ENCODE peak calls at places on chromosomes 7 and 10, in five cellular contexts. S is HepG2, T is GM12878, W is HEK293T, R is H1. V is an unnamed sample.
A peak's percentile ranks its signal among the peaks of the same experiment; 100 is the strongest.

GRCh38 chr10:26156019-26156418 is 60.6 kb upstream of the GAD2 start:
- DNase-seq in R (no peak), W (no peak), S (no peak), T (no peak), V (no peak)

GRCh38 chr7:158003441-158004122 is 584.0 kb downstream of the PTPRN2 start:
- DNase-seq in R (no peak), W (no peak), S (no peak), T (no peak), V (no peak)

GRCh38 chr10:132243646-132244045 is 56.9 kb downstream of the DPYSL4 start:
- DNase-seq in T (no peak), W (no peak), R (no peak), S (no peak), V (no peak)

GRCh38 chr7:7982904-7983303 is 14.3 kb downstream of the GLCCI1 start:
- DNase-seq in T (no peak), S (no peak), W (no peak), R (no peak), V (no peak)

GRCh38 chr7:106017657-106018056 is 54.6 kb downstream of the CDHR3 start:
- DNase-seq in R (no peak), S (no peak), W (no peak), T (no peak), V (no peak)

GRCh38 chr10:127945948-127946347 is 39.0 kb downstream of the PTPRE start:
- DNase-seq in W (no peak), R (no peak), T (no peak), S (no peak), V (no peak)

GRCh38 chr10:30092151-30092790 is 32.9 kb upstream of the JCAD start:
- DNase-seq in S (no peak), T (no peak), R (no peak), W (no peak), V (no peak)

GRCh38 chr7:67825356-67825755 is 828.7 kb downstream of the TYW1 start:
- DNase-seq in W (no peak), S (no peak), R (no peak), T (no peak), V (no peak)

GRCh38 chr7:22116451-22117027 is 170.8 kb upstream of the CDCA7L start:
- DNase-seq in W (no peak), R (no peak), T (no peak), S (no peak), V (no peak)

GRCh38 chr10:124967255-124967654 is 25.3 kb downstream of the ZRANB1 start:
- DNase-seq in T (no peak), W (no peak), S (no peak), R (no peak), V (no peak)

GRCh38 chr7:118153551-118154177 is 30.3 kb upstream of the LSM8 start:
- DNase-seq in W (peak; percentile 13), S (peak; percentile 23), R (no peak), T (no peak), V (peak; percentile 30)

GRCh38 chr10:69344591-69345244 is 66.4 kb downstream of the HK1 start:
- DNase-seq in R (no peak), W (no peak), T (peak; percentile 28), S (no peak), V (no peak)

GRCh38 chr10:114297136-114297705 is 58.2 kb downstream of the VWA2 start:
- DNase-seq in R (no peak), S (no peak), T (no peak), W (no peak), V (no peak)
- TF ChIP-seq SUZ12 in R (no peak), S (no peak), T (no peak), W (no peak), V (no peak)

DNA sequence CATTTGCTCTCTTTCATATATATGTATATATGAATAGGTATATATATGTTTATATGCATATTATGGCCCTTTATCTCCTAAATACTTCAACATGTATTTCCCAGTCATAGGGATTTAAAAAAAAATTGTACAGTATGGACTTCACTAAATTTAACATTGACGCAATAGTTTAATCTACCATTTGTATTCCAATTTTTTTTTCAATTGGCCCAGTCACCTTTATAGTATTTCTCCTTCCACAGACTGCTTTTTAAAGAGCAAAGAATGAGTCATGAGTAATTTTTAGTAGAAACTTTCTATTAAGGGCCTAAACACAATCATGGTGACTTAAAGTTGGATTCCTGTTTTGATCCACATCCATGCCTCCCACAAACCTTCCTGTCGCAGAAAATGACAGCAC is 20.5 kb downstream of the CCSER2 start:
- DNase-seq in T (no peak), S (no peak), W (no peak), R (no peak), V (no peak)
- TF ChIP-seq SUZ12 in T (no peak), S (no peak), W (no peak), R (no peak), V (no peak)

GRCh38 chr7:25012254-25012653 is 32.3 kb upstream of the OSBPL3 start:
- DNase-seq in W (no peak), R (no peak), S (no peak), T (no peak), V (no peak)
- TF ChIP-seq SUZ12 in W (no peak), R (no peak), S (no peak), T (no peak), V (no peak)

GRCh38 chr7:84256481-84256880 is 61.9 kb upstream of the SEMA3A start:
- DNase-seq in W (no peak), T (no peak), R (no peak), S (no peak), V (no peak)
- TF ChIP-seq SUZ12 in W (no peak), T (no peak), R (no peak), S (no peak), V (no peak)

GRCh38 chr7:74083928-74084721 is 521 bp downstream of the LIMK1 start:
- DNase-seq in T (no peak), S (no peak), W (peak; percentile 51), R (no peak), V (no peak)
- TF ChIP-seq SUZ12 in T (no peak), S (no peak), W (no peak), R (no peak), V (no peak)

GRCh38 chr10:44860811-44861751 is 50.1 kb upstream of the TMEM72 start:
- DNase-seq in R (no peak), T (no peak), W (no peak), S (peak; percentile 6), V (no peak)

GRCh38 chr10:44858988-44859387 is 52.1 kb upstream of the TMEM72 start:
- DNase-seq in R (no peak), S (no peak), W (no peak), T (no peak), V (no peak)

GRCh38 chr10:44857363-44858016 is 53.6 kb upstream of the TMEM72 start:
- DNase-seq in W (peak; percentile 77), T (no peak), S (peak; percentile 18), R (peak; percentile 89), V (peak; percentile 89)

GRCh38 chr10:44858017-44858371 is 53.1 kb upstream of the TMEM72 start:
- DNase-seq in S (no peak), W (no peak), R (no peak), T (no peak), V (no peak)

DNA sequence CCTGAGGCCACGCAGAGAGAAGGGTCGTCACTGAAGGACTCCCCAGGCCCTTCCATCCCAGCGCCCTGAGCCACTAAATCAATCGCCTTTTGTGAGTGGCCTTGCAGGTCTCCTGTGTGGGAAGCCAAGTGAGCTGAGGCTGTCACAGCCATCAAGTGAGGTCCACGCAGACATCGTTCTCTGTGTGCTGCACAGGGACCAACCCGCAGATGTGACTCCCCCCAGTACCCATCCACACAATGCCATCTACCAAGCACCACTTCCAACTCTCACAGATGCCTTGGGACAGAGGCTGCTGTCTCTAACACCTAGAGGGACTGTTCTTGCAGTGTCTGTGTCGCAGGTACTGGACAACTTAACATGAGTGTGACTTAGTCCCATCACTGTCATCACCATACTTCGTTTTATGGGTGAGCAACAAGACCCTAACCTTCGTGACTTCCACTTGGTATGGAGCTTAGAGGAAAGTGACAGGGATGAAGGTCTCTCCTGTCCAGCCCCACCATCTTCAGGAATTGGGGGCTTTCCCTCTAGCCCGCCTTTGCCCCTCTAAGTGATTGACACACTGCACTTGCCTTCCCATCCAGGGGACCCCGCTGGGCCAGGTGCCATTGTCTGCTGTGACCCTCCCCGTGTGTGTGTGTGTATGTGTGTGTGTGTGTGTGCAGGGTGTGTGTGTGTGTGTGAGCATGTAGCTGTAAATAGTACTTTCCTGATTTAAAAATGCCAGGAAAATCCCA is 51.4 kb upstream of the TMEM72 start:
- DNase-seq in S (no peak), W (no peak), T (no peak), R (no peak), V (no peak)
- TF ChIP-seq SUZ12 in S (no peak), W (no peak), T (no peak), R (no peak), V (no peak)

GRCh38 chr7:4631021-4631663 is 51.0 kb upstream of the FOXK1 start:
- DNase-seq in S (no peak), W (no peak), R (no peak), T (no peak), V (no peak)

GRCh38 chr7:4633012-4633411 is 49.1 kb upstream of the FOXK1 start:
- DNase-seq in W (no peak), T (no peak), S (peak; percentile 50), R (no peak), V (no peak)

GRCh38 chr7:4631664-4632171 is 50.4 kb upstream of the FOXK1 start:
- DNase-seq in S (peak; percentile 84), R (peak; percentile 57), T (no peak), W (peak; percentile 75), V (peak; percentile 86)

GRCh38 chr7:4629287-4629905 is 52.7 kb upstream of the FOXK1 start:
- DNase-seq in R (no peak), W (no peak), T (no peak), S (no peak), V (no peak)

DNA sequence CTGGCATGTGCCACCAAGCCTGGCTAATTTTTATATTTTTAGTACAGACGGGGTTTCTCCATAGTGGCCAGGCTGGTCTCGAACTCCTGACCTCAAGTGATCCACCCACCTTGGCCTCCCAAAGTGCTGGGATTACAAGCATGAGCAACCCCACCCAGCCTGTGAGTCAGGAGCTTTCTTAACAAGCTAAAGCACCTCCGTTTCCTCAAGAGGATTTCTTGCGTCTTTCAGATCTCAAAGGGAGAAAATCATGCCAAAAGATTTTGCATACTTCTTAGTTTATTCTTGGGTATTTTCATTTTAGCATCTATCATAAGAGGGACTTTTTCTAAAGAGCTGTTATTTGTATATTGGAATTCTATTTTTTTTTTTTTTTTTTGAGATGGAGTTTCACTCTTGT is 47.9 kb upstream of the FOXK1 start:
- DNase-seq in S (no peak), T (no peak), R (no peak), W (no peak), V (no peak)
- TF ChIP-seq SUZ12 in S (no peak), T (no peak), R (no peak), W (no peak), V (no peak)